ENCODE peak calls at places on chromosomes 11 and 22, in seven cellular contexts. One of them, this sample, is unnamed.

GRCh38 chr11:105867742-105868141 is 154.3 kb downstream of the MSANTD4 start:
- DNase-seq in heart right ventricle: no peak
- DNase-seq in spleen: no peak
- DNase-seq in cardiac muscle cell: peak
- DNase-seq in adrenal gland: no peak
- DNase-seq in cardiac fibroblast: no peak
- DNase-seq in HFF-Myc: no peak
- DNase-seq in this sample: no peak

GRCh38 chr11:63940786-63941185 is 2.0 kb downstream of the NAA40 start:
- DNase-seq in HFF-Myc: no peak
- DNase-seq in cardiac muscle cell: no peak
- DNase-seq in cardiac fibroblast: no peak
- DNase-seq in heart right ventricle: no peak
- DNase-seq in spleen: no peak
- DNase-seq in adrenal gland: no peak
- DNase-seq in this sample: no peak

GRCh38 chr22:36757608-36758220 is 18.2 kb downstream of the IFT27 start:
- DNase-seq in cardiac fibroblast: peak
- DNase-seq in spleen: peak
- DNase-seq in adrenal gland: peak
- DNase-seq in cardiac muscle cell: peak
- DNase-seq in heart right ventricle: peak
- DNase-seq in HFF-Myc: no peak
- DNase-seq in this sample: peak

GRCh38 chr22:49373801-49374226 is 453.9 kb downstream of the BRD1 start:
- DNase-seq in heart right ventricle: no peak
- DNase-seq in cardiac fibroblast: no peak
- DNase-seq in adrenal gland: no peak
- DNase-seq in HFF-Myc: no peak
- DNase-seq in cardiac muscle cell: no peak
- DNase-seq in spleen: peak
- DNase-seq in this sample: no peak

GRCh38 chr11:121444508-121444907 is 7.6 kb upstream of the SORL1 start:
- DNase-seq in cardiac fibroblast: no peak
- DNase-seq in heart right ventricle: no peak
- DNase-seq in HFF-Myc: no peak
- DNase-seq in cardiac muscle cell: no peak
- DNase-seq in spleen: no peak
- DNase-seq in adrenal gland: no peak
- DNase-seq in this sample: no peak

GRCh38 chr11:17722000-17722643 is 2.8 kb downstream of the MYOD1 start:
- DNase-seq in cardiac fibroblast: peak
- DNase-seq in spleen: no peak
- DNase-seq in cardiac muscle cell: no peak
- DNase-seq in HFF-Myc: no peak
- DNase-seq in adrenal gland: no peak
- DNase-seq in heart right ventricle: no peak
- DNase-seq in this sample: peak

GRCh38 chr22:39932918-39933649 is 27.1 kb upstream of the TMA7B start:
- DNase-seq in HFF-Myc: no peak
- DNase-seq in heart right ventricle: no peak
- DNase-seq in cardiac muscle cell: peak
- DNase-seq in adrenal gland: no peak
- DNase-seq in spleen: no peak
- DNase-seq in cardiac fibroblast: peak
- DNase-seq in this sample: peak

GRCh38 chr11:22634897-22635629 is 9.4 kb upstream of the FANCF start:
- DNase-seq in HFF-Myc: peak
- DNase-seq in cardiac muscle cell: no peak
- DNase-seq in heart right ventricle: peak
- DNase-seq in cardiac fibroblast: peak
- DNase-seq in spleen: peak
- DNase-seq in adrenal gland: no peak
- DNase-seq in this sample: peak

GRCh38 chr11:27291302-27291889 is 71.6 kb downstream of the CCDC34 start:
- DNase-seq in adrenal gland: no peak
- DNase-seq in cardiac muscle cell: no peak
- DNase-seq in heart right ventricle: no peak
- DNase-seq in cardiac fibroblast: no peak
- DNase-seq in spleen: no peak
- DNase-seq in HFF-Myc: no peak
- DNase-seq in this sample: no peak

GRCh38 chr11:8922691-8923090 is 10.1 kb downstream of the C11orf16 start:
- DNase-seq in adrenal gland: no peak
- DNase-seq in HFF-Myc: no peak
- DNase-seq in spleen: no peak
- DNase-seq in cardiac muscle cell: no peak
- DNase-seq in heart right ventricle: no peak
- DNase-seq in cardiac fibroblast: no peak
- DNase-seq in this sample: no peak

GRCh38 chr11:45922425-45923082 is at the start of gene LARGE2:
- DNase-seq in cardiac fibroblast: no peak
- DNase-seq in adrenal gland: no peak
- DNase-seq in heart right ventricle: no peak
- DNase-seq in cardiac muscle cell: peak
- DNase-seq in spleen: peak
- DNase-seq in HFF-Myc: no peak
- DNase-seq in this sample: no peak

GRCh38 chr22:41568811-41569210 is 8.0 kb downstream of the CSDC2 start:
- DNase-seq in HFF-Myc: no peak
- DNase-seq in spleen: no peak
- DNase-seq in cardiac fibroblast: no peak
- DNase-seq in adrenal gland: no peak
- DNase-seq in heart right ventricle: no peak
- DNase-seq in cardiac muscle cell: no peak
- DNase-seq in this sample: no peak

GRCh38 chr11:7688238-7688826 is 15.0 kb upstream of the CYB5R2 start:
- DNase-seq in adrenal gland: no peak
- DNase-seq in spleen: no peak
- DNase-seq in cardiac muscle cell: peak
- DNase-seq in HFF-Myc: no peak
- DNase-seq in cardiac fibroblast: peak
- DNase-seq in heart right ventricle: no peak
- DNase-seq in this sample: peak

GRCh38 chr11:128725630-128726461 is 32.0 kb downstream of the FLI1 start:
- DNase-seq in spleen: peak
- DNase-seq in cardiac muscle cell: no peak
- DNase-seq in heart right ventricle: no peak
- DNase-seq in HFF-Myc: no peak
- DNase-seq in cardiac fibroblast: peak
- DNase-seq in adrenal gland: no peak
- DNase-seq in this sample: peak

GRCh38 chr11:13440100-13440855 is 22.7 kb downstream of the BTBD10 start:
- DNase-seq in cardiac fibroblast: peak
- DNase-seq in HFF-Myc: peak
- DNase-seq in adrenal gland: peak
- DNase-seq in heart right ventricle: no peak
- DNase-seq in spleen: no peak
- DNase-seq in cardiac muscle cell: peak
- DNase-seq in this sample: peak
- H3K4me3 ChIP-seq in cardiac fibroblast: peak
- H3K4me3 ChIP-seq in HFF-Myc: peak
- H3K4me3 ChIP-seq in adrenal gland: peak
- H3K4me3 ChIP-seq in heart right ventricle: peak
- H3K4me3 ChIP-seq in spleen: no peak
- H3K4me3 ChIP-seq in cardiac muscle cell: no peak
- H3K4me3 ChIP-seq in this sample: peak

GRCh38 chr11:58924230-58924629 is 15.1 kb upstream of the GLYATL1 start:
- DNase-seq in heart right ventricle: no peak
- DNase-seq in adrenal gland: no peak
- DNase-seq in cardiac muscle cell: no peak
- DNase-seq in HFF-Myc: no peak
- DNase-seq in spleen: no peak
- DNase-seq in cardiac fibroblast: no peak
- DNase-seq in this sample: no peak

GRCh38 chr11:58922475-58922874 is 16.8 kb upstream of the GLYATL1 start:
- DNase-seq in heart right ventricle: no peak
- DNase-seq in adrenal gland: no peak
- DNase-seq in cardiac muscle cell: no peak
- DNase-seq in HFF-Myc: no peak
- DNase-seq in spleen: no peak
- DNase-seq in cardiac fibroblast: no peak
- DNase-seq in this sample: no peak

GRCh38 chr11:58921778-58922390 is 17.4 kb upstream of the GLYATL1 start:
- DNase-seq in spleen: no peak
- DNase-seq in adrenal gland: no peak
- DNase-seq in HFF-Myc: no peak
- DNase-seq in cardiac muscle cell: no peak
- DNase-seq in cardiac fibroblast: no peak
- DNase-seq in heart right ventricle: no peak
- DNase-seq in this sample: no peak

GRCh38 chr11:58926251-58926650 is 13.0 kb upstream of the GLYATL1 start:
- DNase-seq in cardiac muscle cell: no peak
- DNase-seq in HFF-Myc: no peak
- DNase-seq in spleen: no peak
- DNase-seq in heart right ventricle: no peak
- DNase-seq in adrenal gland: no peak
- DNase-seq in cardiac fibroblast: no peak
- DNase-seq in this sample: peak

DNA sequence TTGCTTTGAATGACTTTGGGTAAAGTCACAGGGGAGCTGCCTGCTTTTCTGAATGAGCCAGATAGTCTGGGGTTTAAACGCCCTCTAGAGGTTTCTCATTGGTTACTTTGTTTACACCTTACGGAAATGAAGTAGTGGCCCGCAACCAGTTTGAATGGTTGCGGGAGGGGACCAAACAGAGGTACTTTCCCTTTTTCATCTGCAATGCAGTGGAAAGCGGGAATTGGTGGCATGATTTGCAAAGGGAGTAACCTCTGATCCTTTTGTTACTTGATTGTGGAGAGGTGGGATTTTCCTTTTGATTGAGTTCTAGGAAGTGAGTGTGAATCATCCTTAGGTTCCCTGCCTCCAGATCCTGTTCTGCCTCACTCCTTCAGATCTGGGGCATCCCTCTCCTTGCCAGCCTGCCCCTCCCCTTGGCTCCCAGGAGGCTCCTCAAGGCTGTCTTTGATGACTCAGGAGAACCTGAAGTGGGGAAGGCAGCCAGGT is 15.9 kb upstream of the GLYATL1 start:
- DNase-seq in adrenal gland: no peak
- DNase-seq in heart right ventricle: no peak
- DNase-seq in spleen: no peak
- DNase-seq in cardiac muscle cell: peak
- DNase-seq in HFF-Myc: no peak
- DNase-seq in cardiac fibroblast: peak
- DNase-seq in this sample: peak
- H3K4me3 ChIP-seq in adrenal gland: no peak
- H3K4me3 ChIP-seq in heart right ventricle: no peak
- H3K4me3 ChIP-seq in spleen: no peak
- H3K4me3 ChIP-seq in cardiac muscle cell: no peak
- H3K4me3 ChIP-seq in HFF-Myc: no peak
- H3K4me3 ChIP-seq in cardiac fibroblast: no peak
- H3K4me3 ChIP-seq in this sample: peak

DNA sequence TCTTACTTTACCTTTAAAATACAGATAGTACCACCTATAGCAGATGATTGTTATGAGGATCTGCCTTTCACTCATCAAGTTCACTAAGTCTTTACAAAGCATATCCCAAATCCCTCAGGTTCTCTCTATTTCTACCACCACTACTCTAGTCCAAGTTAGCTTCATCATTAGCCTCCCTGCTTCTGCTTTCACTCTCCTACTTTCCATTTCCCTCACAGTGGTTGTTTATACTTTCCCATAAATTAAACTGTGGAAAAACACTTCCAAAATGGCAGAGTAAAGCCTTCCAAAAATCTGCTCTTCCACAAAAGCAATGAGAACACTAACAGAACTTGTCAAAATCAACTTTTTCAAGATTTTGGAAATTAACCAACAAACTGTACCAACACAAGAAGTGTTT is 71.9 kb downstream of the TTC28 start:
- DNase-seq in cardiac muscle cell: no peak
- DNase-seq in spleen: no peak
- DNase-seq in heart right ventricle: no peak
- DNase-seq in adrenal gland: no peak
- DNase-seq in HFF-Myc: no peak
- DNase-seq in cardiac fibroblast: no peak
- DNase-seq in this sample: no peak
- H3K4me3 ChIP-seq in cardiac muscle cell: no peak
- H3K4me3 ChIP-seq in spleen: no peak
- H3K4me3 ChIP-seq in heart right ventricle: no peak
- H3K4me3 ChIP-seq in adrenal gland: no peak
- H3K4me3 ChIP-seq in HFF-Myc: no peak
- H3K4me3 ChIP-seq in cardiac fibroblast: no peak
- H3K4me3 ChIP-seq in this sample: no peak

DNA sequence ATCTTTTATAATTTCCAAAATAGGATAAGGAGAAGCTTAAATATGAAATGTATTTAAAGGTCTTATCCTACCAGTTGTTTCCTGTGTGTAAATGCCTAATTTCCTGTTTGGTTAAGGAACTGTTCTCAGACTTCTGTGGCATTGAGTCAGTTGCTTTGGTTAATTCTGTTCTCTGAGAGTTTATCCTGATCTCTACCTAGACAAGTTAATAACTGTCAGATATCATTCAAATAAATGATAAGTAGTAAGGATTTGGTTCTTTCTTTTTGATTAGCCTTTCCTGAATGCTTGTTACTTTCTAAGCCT is 39.5 kb downstream of the CTNND1 start:
- DNase-seq in spleen: no peak
- DNase-seq in cardiac muscle cell: no peak
- DNase-seq in HFF-Myc: no peak
- DNase-seq in adrenal gland: no peak
- DNase-seq in cardiac fibroblast: no peak
- DNase-seq in heart right ventricle: no peak
- DNase-seq in this sample: no peak
- H3K4me3 ChIP-seq in spleen: no peak
- H3K4me3 ChIP-seq in cardiac muscle cell: no peak
- H3K4me3 ChIP-seq in HFF-Myc: no peak
- H3K4me3 ChIP-seq in adrenal gland: no peak
- H3K4me3 ChIP-seq in cardiac fibroblast: no peak
- H3K4me3 ChIP-seq in heart right ventricle: no peak
- H3K4me3 ChIP-seq in this sample: no peak

DNA sequence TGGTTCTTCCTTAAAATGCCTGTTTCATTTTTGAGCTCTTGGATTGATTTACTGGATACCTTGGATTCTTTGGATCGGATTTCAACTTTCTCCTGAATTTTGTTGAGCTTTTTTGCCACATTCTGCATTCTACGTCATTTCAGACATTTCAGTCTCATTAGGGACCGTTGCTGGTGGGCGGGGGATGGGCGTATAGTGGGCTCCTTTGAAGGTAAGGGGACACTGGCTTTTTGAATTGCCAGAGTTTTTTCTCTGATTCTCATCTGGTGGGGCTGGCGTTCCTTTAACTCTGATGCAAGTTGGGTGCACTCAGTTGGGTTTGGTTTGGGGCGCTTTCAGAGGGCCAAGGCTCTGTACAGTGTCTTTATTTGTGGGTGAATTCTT is 216.5 kb downstream of the DYNC2H1 start:
- DNase-seq in cardiac muscle cell: no peak
- DNase-seq in cardiac fibroblast: no peak
- DNase-seq in spleen: no peak
- DNase-seq in adrenal gland: no peak
- DNase-seq in heart right ventricle: no peak
- DNase-seq in HFF-Myc: no peak
- DNase-seq in this sample: no peak
- H3K4me3 ChIP-seq in cardiac muscle cell: no peak
- H3K4me3 ChIP-seq in cardiac fibroblast: no peak
- H3K4me3 ChIP-seq in spleen: no peak
- H3K4me3 ChIP-seq in adrenal gland: no peak
- H3K4me3 ChIP-seq in heart right ventricle: no peak
- H3K4me3 ChIP-seq in HFF-Myc: no peak
- H3K4me3 ChIP-seq in this sample: no peak